ENCODE peak calls at places on chromosome 7, in six cellular contexts. C is CD4-positive, alpha-beta memory T cell; J is MM.1S; H is GM23338; X is bronchial epithelial cell; L is CD4-positive, CD25-positive, alpha-beta regulatory T cell. E is an unnamed sample. For H3K36me3, the result is how much of the 10 kb centered on the place peaks cover.

GRCh38 chr7:150668472-150668911 is 17.0 kb upstream of the GIMAP2 start:
- DNase-seq in C (peak), J (peak), H (no peak), X (no peak), L (peak), E (peak)

GRCh38 chr7:1651031-1651446 is 19.0 kb upstream of the ELFN1 start:
- DNase-seq in C (no peak), J (no peak), H (no peak), X (no peak), L (no peak), E (no peak)

GRCh38 chr7:99679400-99680191 is at the start of gene CYP3A5:
- DNase-seq in C (no peak), J (no peak), H (no peak), X (peak), L (no peak), E (no peak)

GRCh38 chr7:27917774-27918314 is 177.9 kb downstream of the TAX1BP1 start:
- DNase-seq in C (no peak), J (no peak), H (no peak), X (peak), L (no peak), E (no peak)

GRCh38 chr7:158602905-158603772 is 15.5 kb upstream of the PTPRN2 start:
- DNase-seq in C (no peak), J (no peak), H (no peak), X (no peak), L (no peak), E (no peak)

GRCh38 chr7:103140684-103141083 is 8.2 kb downstream of the NAPEPLD start:
- DNase-seq in C (no peak), J (no peak), H (no peak), X (no peak), L (no peak), E (no peak)

GRCh38 chr7:84704380-84704779 is 482.5 kb downstream of the SEMA3D start:
- DNase-seq in C (no peak), J (no peak), H (peak), X (no peak), L (no peak), E (no peak)

GRCh38 chr7:79332091-79332490 is 121.4 kb downstream of the MAGI2 start:
- DNase-seq in C (no peak), J (no peak), H (no peak), X (no peak), L (no peak), E (no peak)

DNA sequence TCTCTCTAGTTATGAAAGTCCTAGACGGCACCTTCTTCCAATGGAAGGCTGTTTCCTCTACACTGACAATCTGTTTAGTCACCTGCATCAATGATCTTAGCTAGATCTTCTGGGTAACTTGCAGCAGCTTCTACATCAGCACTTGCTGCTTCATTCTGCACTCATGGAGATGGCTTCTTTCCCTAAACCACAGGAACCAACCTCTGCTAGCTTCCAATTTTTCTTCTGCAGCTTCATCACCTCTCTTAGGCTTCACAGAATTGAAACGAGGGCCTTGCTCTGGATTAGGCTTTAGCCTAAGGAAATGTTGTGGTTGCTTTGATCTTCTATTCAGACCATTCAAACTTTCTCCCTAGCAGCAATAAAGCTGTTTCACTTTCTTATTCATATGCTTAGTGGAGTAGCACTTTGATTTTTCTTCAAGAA is 24.6 kb downstream of the NAMPT start:
- DNase-seq in C (no peak), J (peak), H (no peak), X (no peak), L (peak), E (no peak)
- H3K36me3 ChIP-seq in C (under half), J (under half), H (under half), X (under half), L (under half), E (under half)

GRCh38 chr7:5309146-5309545 is 26.4 kb downstream of the SLC29A4 start:
- DNase-seq in C (no peak), J (no peak), H (no peak), X (no peak), L (no peak), E (no peak)
- H3K36me3 ChIP-seq in C (under half), J (under half), H (under half), X (under half), L (under half), E (under half)

DNA sequence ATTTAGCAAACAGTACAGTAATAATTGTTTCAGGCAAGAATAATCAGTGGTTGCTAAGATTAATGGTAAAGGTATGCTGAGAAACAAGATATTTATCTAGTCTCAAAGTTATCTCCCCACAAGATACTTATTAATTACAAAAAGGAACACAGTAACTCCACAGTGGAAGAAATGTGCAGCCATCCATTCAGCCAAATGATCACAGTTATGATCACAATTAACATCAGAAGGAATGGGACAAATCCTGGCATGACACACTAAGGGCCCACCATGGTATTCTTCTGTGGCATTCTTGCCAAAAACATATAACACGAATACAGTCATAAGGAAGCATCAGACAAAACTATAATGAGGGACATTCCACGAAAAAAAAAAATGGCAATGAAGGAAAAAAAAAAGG is 21.0 kb downstream of the NUDCD3 start:
- DNase-seq in C (no peak), J (no peak), H (no peak), X (no peak), L (no peak), E (no peak)
- H3K36me3 ChIP-seq in C (under half), J (under half), H (under half), X (under half), L (half or more), E (half or more)

GRCh38 chr7:140348161-140348849 is 50.0 kb downstream of the SLC37A3 start:
- DNase-seq in C (no peak), J (no peak), H (no peak), X (no peak), L (no peak), E (no peak)
- H3K36me3 ChIP-seq in C (under half), J (under half), H (under half), X (under half), L (half or more), E (under half)

DNA sequence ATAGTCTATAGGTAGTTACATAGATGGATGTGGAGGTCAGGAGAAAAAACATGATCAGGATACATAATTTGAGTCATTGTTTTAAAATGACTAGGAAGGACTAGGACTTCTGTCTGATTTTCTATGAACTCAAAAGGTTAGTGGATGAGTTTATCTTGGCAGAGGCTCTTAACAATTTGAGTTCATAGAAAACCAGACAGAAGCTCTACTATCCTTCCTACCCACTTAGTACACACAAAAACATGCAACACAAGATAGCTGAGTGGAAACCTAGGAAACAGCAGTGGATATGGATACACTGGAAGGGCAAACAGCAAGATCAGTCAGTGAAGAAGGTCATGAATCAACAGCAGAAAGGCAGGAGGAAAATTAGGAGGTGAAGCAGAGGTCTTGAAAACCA is 84.6 kb downstream of the VPS50 start:
- DNase-seq in C (no peak), J (no peak), H (no peak), X (no peak), L (no peak), E (no peak)
- H3K36me3 ChIP-seq in C (under half), J (under half), H (under half), X (under half), L (under half), E (under half)

GRCh38 chr7:33678675-33679335 is 226.5 kb upstream of the BMPER start:
- DNase-seq in C (no peak), J (no peak), H (no peak), X (peak), L (no peak), E (no peak)

GRCh38 chr7:33686001-33686591 is 219.2 kb upstream of the BMPER start:
- DNase-seq in C (no peak), J (no peak), H (peak), X (peak), L (no peak), E (no peak)

GRCh38 chr7:33685488-33685887 is 219.9 kb upstream of the BMPER start:
- DNase-seq in C (no peak), J (no peak), H (no peak), X (no peak), L (no peak), E (no peak)

GRCh38 chr7:33677556-33677955 is 227.8 kb upstream of the BMPER start:
- DNase-seq in C (no peak), J (no peak), H (no peak), X (peak), L (no peak), E (no peak)

GRCh38 chr7:33680682-33681081 is 224.7 kb upstream of the BMPER start:
- DNase-seq in C (no peak), J (no peak), H (no peak), X (no peak), L (no peak), E (no peak)
- H3K36me3 ChIP-seq in C (under half), J (under half), H (under half), X (under half), L (under half), E (under half)

GRCh38 chr7:134441264-134441663 is 17.6 kb downstream of the AKR1B1 start:
- DNase-seq in C (no peak), J (no peak), H (no peak), X (no peak), L (no peak), E (no peak)
- H3K36me3 ChIP-seq in C (under half), J (under half), H (under half), X (under half), L (under half), E (under half)

GRCh38 chr7:66571568-66571967 is 57.1 kb upstream of the KCTD7 start:
- DNase-seq in C (no peak), J (no peak), H (no peak), X (no peak), L (no peak), E (no peak)
- H3K36me3 ChIP-seq in C (under half), J (under half), H (under half), X (under half), L (half or more), E (under half)

DNA sequence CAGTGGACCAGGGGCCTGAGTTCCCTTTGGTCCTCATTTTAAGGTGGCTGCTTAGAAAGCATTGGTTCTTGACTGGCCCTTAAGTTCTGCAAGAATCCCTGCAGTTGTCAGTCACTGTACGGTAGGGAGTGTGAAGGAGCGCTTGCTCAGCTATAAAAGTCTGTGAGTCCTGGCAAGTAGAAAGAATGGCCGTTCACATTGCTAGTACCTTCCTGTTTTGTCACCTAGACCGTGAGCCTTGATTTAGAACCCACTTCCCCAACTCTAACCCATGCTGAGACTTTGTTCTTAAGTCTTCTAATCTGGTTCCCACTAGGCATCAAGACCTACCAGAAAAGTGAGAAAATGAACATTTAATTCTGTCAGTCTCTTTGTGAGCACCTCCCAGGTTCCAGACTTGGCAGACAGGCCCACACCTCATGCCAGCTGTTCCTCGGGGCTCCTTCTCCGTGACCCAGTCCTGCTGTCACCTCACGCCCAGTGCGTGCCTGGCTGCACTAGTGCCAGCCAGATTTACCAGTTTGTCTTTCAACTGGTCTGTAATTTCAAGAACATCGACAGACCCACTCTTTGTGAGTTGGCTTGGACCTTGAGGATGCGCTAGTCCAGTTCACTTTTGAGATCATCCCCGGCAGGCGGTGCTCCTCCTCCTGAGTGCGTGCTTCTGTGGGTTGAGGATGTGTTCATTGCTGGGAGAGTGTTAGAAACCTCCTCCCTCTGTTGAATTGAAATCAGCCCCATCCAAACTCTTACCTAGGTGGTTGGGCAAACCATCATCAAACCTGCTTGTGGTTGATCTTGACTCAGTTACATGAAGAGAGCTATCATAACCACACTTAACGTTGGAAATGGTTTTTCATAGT is 78.5 kb downstream of the SHH start:
- DNase-seq in C (no peak), J (no peak), H (no peak), X (no peak), L (peak), E (no peak)
- H3K36me3 ChIP-seq in C (half or more), J (under half), H (under half), X (under half), L (half or more), E (under half)

GRCh38 chr7:4784799-4785198 is 9.4 kb downstream of the AP5Z1 start:
- DNase-seq in C (no peak), J (no peak), H (no peak), X (no peak), L (no peak), E (no peak)
- H3K36me3 ChIP-seq in C (half or more), J (under half), H (under half), X (under half), L (half or more), E (half or more)